ENCODE peak calls at places on chromosome 19, in four cellular contexts. E is GF-D8, R is ELR, L is HS-5. F is an unnamed sample.
A peak's percentile ranks its signal among the peaks of the same experiment; 100 is the strongest.

GRCh38 chr19:29576043-29576442 is 30.0 kb upstream of the POP4 start:
- DNase-seq in L (no peak), E (no peak), R (peak; percentile 55), F (no peak)

GRCh38 chr19:1610579-1610978 is 5.3 kb upstream of the UQCR11 start:
- DNase-seq in E (no peak), R (no peak), L (no peak), F (no peak)

GRCh38 chr19:48511800-48512503 is at the start of gene LMTK3:
- DNase-seq in L (no peak), E (no peak), R (peak; percentile 69), F (no peak)

GRCh38 chr19:41554902-41555301 is 21.1 kb upstream of the CEACAM21 start:
- DNase-seq in E (peak; percentile 51), L (no peak), R (no peak), F (no peak)

GRCh38 chr19:5480427-5480836 is 25.2 kb downstream of the ZNRF4 start:
- DNase-seq in L (no peak), R (peak; percentile 54), E (no peak), F (no peak)

GRCh38 chr19:58563034-58563573 is 4.7 kb upstream of the UBE2M start:
- DNase-seq in E (no peak), R (no peak), L (no peak), F (no peak)

GRCh38 chr19:40191836-40192646 is 815 bp downstream of the MAP3K10 start:
- DNase-seq in E (no peak), R (peak; percentile 53), L (no peak), F (no peak)

GRCh38 chr19:54399189-54399588 is 16.1 kb upstream of the TTYH1 start:
- DNase-seq in R (no peak), L (no peak), E (no peak), F (no peak)

GRCh38 chr19:49056101-49056901 is 1.2 kb downstream of the CGB7 start:
- DNase-seq in E (no peak), R (peak; percentile 76), L (no peak), F (no peak)

GRCh38 chr19:40592170-40592569 is 9.0 kb upstream of the LTBP4 start:
- DNase-seq in L (no peak), R (peak; percentile 81), E (no peak), F (no peak)

GRCh38 chr19:49091391-49092038 is 6.3 kb downstream of the SNRNP70 start:
- DNase-seq in E (no peak), R (no peak), L (no peak), F (no peak)

GRCh38 chr19:36081894-36082293 is 27.2 kb downstream of the WDR62 start:
- DNase-seq in L (no peak), R (no peak), E (no peak), F (no peak)

GRCh38 chr19:30428281-30428680 is 56.1 kb downstream of the ZNF536 start:
- DNase-seq in E (no peak), L (no peak), R (no peak), F (no peak)

GRCh38 chr19:38684078-38684861 is 36.8 kb downstream of the ACTN4 start:
- DNase-seq in E (peak; percentile 53), R (peak; percentile 94), L (peak; percentile 81), F (peak; percentile 73)

GRCh38 chr19:9793051-9793591 is 24.6 kb upstream of the ZNF846 start:
- DNase-seq in E (no peak), R (peak; percentile 54), L (no peak), F (no peak)

GRCh38 chr19:19542507-19542906 is 4.4 kb downstream of the CILP2 start:
- DNase-seq in E (no peak), R (no peak), L (no peak), F (no peak)

GRCh38 chr19:6774821-6775707 is 2.6 kb downstream of the VAV1 start:
- DNase-seq in E (peak; percentile 76), R (no peak), L (no peak), F (no peak)

GRCh38 chr19:3849092-3849491 is 19.7 kb downstream of the ZFR2 start:
- DNase-seq in L (no peak), E (no peak), R (peak; percentile 67), F (no peak)

GRCh38 chr19:13841339-13842293 is 35.3 kb upstream of the NANOS3 start:
- DNase-seq in R (peak; percentile 68), E (no peak), L (no peak), F (no peak)

GRCh38 chr19:9309974-9310446 is 372 bp upstream of the ZNF699 start:
- DNase-seq in E (no peak), R (peak; percentile 96), L (no peak), F (no peak)

GRCh38 chr19:13008926-13009787 is 13.9 kb downstream of the NFIX start:
- DNase-seq in L (no peak), R (peak; percentile 23), E (no peak), F (no peak)

GRCh38 chr19:49042177-49042576 is 1.5 kb upstream of the CGB5 start:
- DNase-seq in L (no peak), E (no peak), R (peak; percentile 80), F (no peak)

GRCh38 chr19:49331616-49332055 is 3.6 kb upstream of the CD37 start:
- DNase-seq in R (peak; percentile 53), E (no peak), L (no peak), F (peak; percentile 70)

GRCh38 chr19:34310494-34310981 is 54.5 kb upstream of the GPI start:
- DNase-seq in L (no peak), E (no peak), R (no peak), F (no peak)

GRCh38 chr19:6577410-6578125 is 13.4 kb downstream of the CD70 start:
- DNase-seq in L (no peak), R (no peak), E (no peak), F (no peak)

GRCh38 chr19:34677386-34678084 is at the start of gene ZNF302:
- DNase-seq in E (peak; percentile 90), R (peak; percentile 95), L (peak; percentile 86), F (peak; percentile 68)

GRCh38 chr19:57803594-57804325 is 11.0 kb downstream of the ZNF552 start:
- DNase-seq in R (peak; percentile 93), E (peak; percentile 22), L (peak; percentile 58), F (peak; percentile 40)